ENCODE peak calls at places on chromosomes 12 and 14, in five cellular contexts. R is non-pigmented ciliary epithelial cell; M is stimulated activated CD8-positive, alpha-beta memory T cell treated with anti-CD3 and anti-CD28 coated beads, Interleukin-2, amount 100 ng/mL, for 48 hours; K is left colon; L is SK-N-SH. A is an unnamed sample.

GRCh38 chr12:2114071-2114470 is 61.3 kb downstream of the CACNA1C start:
- DNase-seq in R (no peak), M (no peak), K (no peak), L (no peak), A (no peak)

GRCh38 chr12:92608418-92609091 is 94.2 kb upstream of the PLEKHG7 start:
- DNase-seq in R (no peak), M (no peak), K (no peak), L (peak; percentile 21), A (no peak)

GRCh38 chr12:3078086-3078820 is 1.1 kb downstream of the TSPAN9 start:
- DNase-seq in R (no peak), M (no peak), K (no peak), L (no peak), A (no peak)

GRCh38 chr12:65761301-65761700 is 63.0 kb upstream of the HMGA2 start:
- DNase-seq in R (no peak), M (no peak), K (no peak), L (no peak), A (no peak)

GRCh38 chr14:64012720-64013119 is 159.9 kb downstream of the SYNE2 start:
- DNase-seq in R (no peak), M (no peak), K (no peak), L (no peak), A (no peak)

GRCh38 chr14:89067293-89067972 is 243.0 kb downstream of the TTC8 start:
- DNase-seq in R (no peak), M (no peak), K (no peak), L (no peak), A (peak; percentile 39)

GRCh38 chr12:31626270-31626669 is 33.2 kb upstream of the ETFBKMT start:
- DNase-seq in R (no peak), M (no peak), K (no peak), L (no peak), A (peak; percentile 26)

GRCh38 chr12:71576546-71576945 is 87.1 kb downstream of the ZFC3H1 start:
- DNase-seq in R (no peak), M (no peak), K (no peak), L (no peak), A (no peak)

GRCh38 chr14:100102156-100102785 is 37.0 kb downstream of the EVL start:
- DNase-seq in R (no peak), M (no peak), K (no peak), L (no peak), A (no peak)

GRCh38 chr12:52496590-52497071 is 3.6 kb upstream of the KRT6A start:
- DNase-seq in R (no peak), M (no peak), K (no peak), L (no peak), A (no peak)

GRCh38 chr14:83419420-83419819 is 1885.8 kb upstream of the SEL1L start:
- DNase-seq in R (no peak), M (no peak), K (peak; percentile 24), L (no peak), A (no peak)

GRCh38 chr12:85711735-85712390 is 124.3 kb downstream of the RASSF9 start:
- DNase-seq in R (no peak), M (no peak), K (peak; percentile 22), L (no peak), A (no peak)

GRCh38 chr14:74417201-74417600 is 8.8 kb downstream of the SYNDIG1L start:
- DNase-seq in R (no peak), M (no peak), K (no peak), L (no peak), A (no peak)

GRCh38 chr12:60935981-60936761 is 1324.0 kb upstream of the USP15 start:
- DNase-seq in R (no peak), M (no peak), K (no peak), L (no peak), A (no peak)

GRCh38 chr12:109276160-109276559 is 32.9 kb downstream of the FOXN4 start:
- DNase-seq in R (no peak), M (no peak), K (no peak), L (no peak), A (no peak)

GRCh38 chr14:24414732-24415420 is 14.6 kb downstream of the CBLN3 start:
- DNase-seq in R (no peak), M (no peak), K (peak; percentile 19), L (no peak), A (no peak)